ENCODE peak calls at places on chromosomes 11 and 22, in five cellular contexts. One of them, this sample, is unnamed.

GRCh38 chr11:116736763-116737162 is 36.0 kb downstream of the BUD13 start:
- DNase-seq in adrenal gland: no peak
- DNase-seq in psoas muscle: no peak
- DNase-seq in tibial artery: no peak
- DNase-seq in SJSA1: no peak
- DNase-seq in this sample: no peak

GRCh38 chr11:69708731-69709401 is 5.0 kb upstream of the FGF19 start:
- DNase-seq in adrenal gland: no peak
- DNase-seq in psoas muscle: no peak
- DNase-seq in tibial artery: no peak
- DNase-seq in SJSA1: no peak
- DNase-seq in this sample: no peak

GRCh38 chr22:24727218-24727851 is 47.2 kb downstream of the PIWIL3 start:
- DNase-seq in adrenal gland: no peak
- DNase-seq in psoas muscle: no peak
- DNase-seq in tibial artery: no peak
- DNase-seq in SJSA1: peak; percentile 85
- DNase-seq in this sample: no peak

GRCh38 chr22:44828193-44828592 is 75.8 kb downstream of the ARHGAP8 start:
- DNase-seq in adrenal gland: no peak
- DNase-seq in psoas muscle: no peak
- DNase-seq in tibial artery: no peak
- DNase-seq in SJSA1: no peak
- DNase-seq in this sample: no peak

GRCh38 chr22:17823226-17823625 is 49.0 kb upstream of the BID start:
- DNase-seq in adrenal gland: no peak
- DNase-seq in psoas muscle: no peak
- DNase-seq in tibial artery: no peak
- DNase-seq in SJSA1: no peak
- DNase-seq in this sample: no peak

GRCh38 chr11:34072831-34073230 is 21.3 kb downstream of the CAPRIN1 start:
- DNase-seq in adrenal gland: no peak
- DNase-seq in psoas muscle: no peak
- DNase-seq in tibial artery: no peak
- DNase-seq in SJSA1: no peak
- DNase-seq in this sample: no peak

GRCh38 chr11:62372871-62373270 is 35.6 kb downstream of the ASRGL1 start:
- DNase-seq in adrenal gland: no peak
- DNase-seq in psoas muscle: no peak
- DNase-seq in tibial artery: no peak
- DNase-seq in SJSA1: no peak
- DNase-seq in this sample: no peak

GRCh38 chr22:29580200-29580810 is 608 bp downstream of the NIPSNAP1 start:
- DNase-seq in adrenal gland: no peak
- DNase-seq in psoas muscle: no peak
- DNase-seq in tibial artery: no peak
- DNase-seq in SJSA1: no peak
- DNase-seq in this sample: no peak

GRCh38 chr11:69984457-69985261 is 93.5 kb upstream of the ANO1 start:
- DNase-seq in adrenal gland: no peak
- DNase-seq in psoas muscle: no peak
- DNase-seq in tibial artery: no peak
- DNase-seq in SJSA1: no peak
- DNase-seq in this sample: no peak

GRCh38 chr11:26420331-26420730 is 88.4 kb downstream of the ANO3 start:
- DNase-seq in adrenal gland: no peak
- DNase-seq in psoas muscle: no peak
- DNase-seq in tibial artery: no peak
- DNase-seq in SJSA1: no peak
- DNase-seq in this sample: no peak

GRCh38 chr11:3942160-3942955 is 86.9 kb downstream of the STIM1 start:
- DNase-seq in adrenal gland: no peak
- DNase-seq in psoas muscle: no peak
- DNase-seq in tibial artery: no peak
- DNase-seq in SJSA1: no peak
- DNase-seq in this sample: no peak

GRCh38 chr11:62671604-62672528 is at the start of the genes LBHD1 and UQCC3:
- DNase-seq in adrenal gland: peak; percentile 86
- DNase-seq in psoas muscle: peak; percentile 74
- DNase-seq in tibial artery: peak; percentile 75
- DNase-seq in SJSA1: peak; percentile 90
- DNase-seq in this sample: peak; percentile 76

GRCh38 chr22:37176464-37177061 is 11.5 kb downstream of the C1QTNF6 start:
- DNase-seq in adrenal gland: peak; percentile 85
- DNase-seq in psoas muscle: peak; percentile 69
- DNase-seq in tibial artery: peak; percentile 80
- DNase-seq in SJSA1: no peak
- DNase-seq in this sample: peak; percentile 80

GRCh38 chr22:44570476-44571445 is 72.7 kb upstream of the RTL6 start:
- DNase-seq in adrenal gland: peak; percentile 30
- DNase-seq in psoas muscle: no peak
- DNase-seq in tibial artery: no peak
- DNase-seq in SJSA1: no peak
- DNase-seq in this sample: no peak

GRCh38 chr11:84865257-84865656 is 761.9 kb downstream of the DLG2 start:
- DNase-seq in adrenal gland: no peak
- DNase-seq in psoas muscle: no peak
- DNase-seq in tibial artery: no peak
- DNase-seq in SJSA1: no peak
- DNase-seq in this sample: no peak

GRCh38 chr11:20003357-20003756 is 156.9 kb downstream of the DBX1 start:
- DNase-seq in adrenal gland: no peak
- DNase-seq in psoas muscle: no peak
- DNase-seq in tibial artery: no peak
- DNase-seq in SJSA1: no peak
- DNase-seq in this sample: no peak

GRCh38 chr11:99973993-99974392 is 713.1 kb upstream of the ARHGAP42 start:
- DNase-seq in adrenal gland: no peak
- DNase-seq in psoas muscle: no peak
- DNase-seq in tibial artery: no peak
- DNase-seq in SJSA1: no peak
- DNase-seq in this sample: no peak

GRCh38 chr11:9019861-9020260 is 16.1 kb upstream of the NRIP3 start:
- DNase-seq in adrenal gland: no peak
- DNase-seq in psoas muscle: no peak
- DNase-seq in tibial artery: no peak
- DNase-seq in SJSA1: no peak
- DNase-seq in this sample: no peak

GRCh38 chr11:71188073-71188472 is 64.3 kb downstream of the SHANK2 start:
- DNase-seq in adrenal gland: no peak
- DNase-seq in psoas muscle: no peak
- DNase-seq in tibial artery: peak; percentile 9
- DNase-seq in SJSA1: no peak
- DNase-seq in this sample: no peak

GRCh38 chr22:37545703-37546435 is 14.4 kb upstream of the CDC42EP1 start:
- DNase-seq in adrenal gland: peak; percentile 97
- DNase-seq in psoas muscle: peak; percentile 93
- DNase-seq in tibial artery: peak; percentile 94
- DNase-seq in SJSA1: peak; percentile 95
- DNase-seq in this sample: peak; percentile 98

GRCh38 chr11:119489087-119489486 is 66.1 kb upstream of the THY1 start:
- DNase-seq in adrenal gland: peak; percentile 21
- DNase-seq in psoas muscle: no peak
- DNase-seq in tibial artery: peak; percentile 10
- DNase-seq in SJSA1: no peak
- DNase-seq in this sample: no peak

GRCh38 chr11:110711776-110712642 is at the start of gene ARHGAP20:
- DNase-seq in adrenal gland: peak; percentile 72
- DNase-seq in psoas muscle: peak; percentile 77
- DNase-seq in tibial artery: peak; percentile 69
- DNase-seq in SJSA1: peak; percentile 62
- DNase-seq in this sample: peak; percentile 88

GRCh38 chr11:117299351-117300300 is 8.5 kb downstream of the BACE1-AS start:
- DNase-seq in adrenal gland: peak; percentile 53
- DNase-seq in psoas muscle: no peak
- DNase-seq in tibial artery: no peak
- DNase-seq in SJSA1: no peak
- DNase-seq in this sample: no peak

GRCh38 chr11:118064956-118065355 is 11.9 kb upstream of the TMPRSS4 start:
- DNase-seq in adrenal gland: no peak
- DNase-seq in psoas muscle: no peak
- DNase-seq in tibial artery: no peak
- DNase-seq in SJSA1: no peak
- DNase-seq in this sample: no peak

GRCh38 chr22:49630448-49630946 is 197.2 kb downstream of the BRD1 start:
- DNase-seq in adrenal gland: no peak
- DNase-seq in psoas muscle: no peak
- DNase-seq in tibial artery: no peak
- DNase-seq in SJSA1: no peak
- DNase-seq in this sample: no peak

GRCh38 chr11:134789104-134789503 is 377.1 kb upstream of the B3GAT1 start:
- DNase-seq in adrenal gland: no peak
- DNase-seq in psoas muscle: no peak
- DNase-seq in tibial artery: no peak
- DNase-seq in SJSA1: no peak
- DNase-seq in this sample: no peak

GRCh38 chr11:37264060-37264459 is 666.0 kb upstream of the RAG2 start:
- DNase-seq in adrenal gland: no peak
- DNase-seq in psoas muscle: no peak
- DNase-seq in tibial artery: no peak
- DNase-seq in SJSA1: no peak
- DNase-seq in this sample: no peak

GRCh38 chr11:44943118-44943517 is 7.6 kb downstream of the TP53I11 start:
- DNase-seq in adrenal gland: no peak
- DNase-seq in psoas muscle: no peak
- DNase-seq in tibial artery: peak; percentile 35
- DNase-seq in SJSA1: no peak
- DNase-seq in this sample: peak; percentile 54
- H3K4me3 ChIP-seq in adrenal gland: no peak overlapping the region
- H3K4me3 ChIP-seq in psoas muscle: no peak overlapping the region
- H3K4me3 ChIP-seq in tibial artery: no peak overlapping the region
- H3K4me3 ChIP-seq in SJSA1: no peak overlapping the region
- H3K4me3 ChIP-seq in this sample: no peak overlapping the region

GRCh38 chr22:39252461-39253391 is 7.9 kb upstream of the PDGFB start:
- DNase-seq in adrenal gland: no peak
- DNase-seq in psoas muscle: no peak
- DNase-seq in tibial artery: no peak
- DNase-seq in SJSA1: peak; percentile 63
- DNase-seq in this sample: no peak
- H3K4me1 ChIP-seq in adrenal gland: peaks cover 21% of the 10 kb centered on the region
- H3K4me1 ChIP-seq in psoas muscle: peaks cover 46% of the 10 kb centered on the region
- H3K4me1 ChIP-seq in tibial artery: no peaks in the 10 kb centered on the region
- H3K4me1 ChIP-seq in SJSA1: peaks cover 52% of the 10 kb centered on the region
- H3K4me1 ChIP-seq in this sample: peaks cover 18% of the 10 kb centered on the region

DNA sequence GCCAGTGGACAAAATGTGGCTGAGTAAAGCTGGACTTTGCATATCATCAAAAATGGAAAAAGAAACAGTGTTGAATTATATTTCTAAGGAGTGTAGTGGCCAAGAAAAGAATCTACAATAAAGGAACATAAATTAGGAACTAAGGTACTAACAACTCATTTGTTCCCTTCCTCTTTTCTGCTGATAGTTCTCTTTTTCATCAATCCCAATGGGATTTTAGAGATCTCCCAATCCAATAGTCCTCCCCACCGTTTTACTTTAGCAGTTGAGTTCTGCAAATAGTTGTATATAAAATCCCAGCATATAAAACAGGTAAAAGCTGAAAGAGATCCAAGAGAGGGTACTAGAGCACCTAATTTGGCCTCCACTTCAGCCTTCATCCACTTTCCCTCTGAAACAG is 2.0 kb downstream of the PRCP start:
- DNase-seq in adrenal gland: no peak
- DNase-seq in psoas muscle: no peak
- DNase-seq in tibial artery: no peak
- DNase-seq in SJSA1: no peak
- DNase-seq in this sample: no peak
- H3K4me3 ChIP-seq in adrenal gland: no peak overlapping the region
- H3K4me3 ChIP-seq in psoas muscle: peak overlapping the region; percentile 84
- H3K4me3 ChIP-seq in tibial artery: no peak overlapping the region
- H3K4me3 ChIP-seq in SJSA1: no peak overlapping the region
- H3K4me3 ChIP-seq in this sample: peak overlapping the region; percentile 82

GRCh38 chr11:47536925-47537324 is 16.0 kb downstream of the CELF1 start:
- DNase-seq in adrenal gland: no peak
- DNase-seq in psoas muscle: no peak
- DNase-seq in tibial artery: no peak
- DNase-seq in SJSA1: no peak
- DNase-seq in this sample: no peak

GRCh38 chr11:47538741-47539575 is 14.0 kb downstream of the CELF1 start:
- DNase-seq in adrenal gland: peak; percentile 31
- DNase-seq in psoas muscle: no peak
- DNase-seq in tibial artery: no peak
- DNase-seq in SJSA1: peak; percentile 54
- DNase-seq in this sample: no peak

GRCh38 chr11:47541070-47541469 is 11.9 kb downstream of the CELF1 start:
- DNase-seq in adrenal gland: no peak
- DNase-seq in psoas muscle: no peak
- DNase-seq in tibial artery: no peak
- DNase-seq in SJSA1: no peak
- DNase-seq in this sample: no peak

GRCh38 chr11:47534707-47535251 is 18.2 kb downstream of the CELF1 start:
- DNase-seq in adrenal gland: no peak
- DNase-seq in psoas muscle: no peak
- DNase-seq in tibial artery: no peak
- DNase-seq in SJSA1: no peak
- DNase-seq in this sample: no peak

DNA sequence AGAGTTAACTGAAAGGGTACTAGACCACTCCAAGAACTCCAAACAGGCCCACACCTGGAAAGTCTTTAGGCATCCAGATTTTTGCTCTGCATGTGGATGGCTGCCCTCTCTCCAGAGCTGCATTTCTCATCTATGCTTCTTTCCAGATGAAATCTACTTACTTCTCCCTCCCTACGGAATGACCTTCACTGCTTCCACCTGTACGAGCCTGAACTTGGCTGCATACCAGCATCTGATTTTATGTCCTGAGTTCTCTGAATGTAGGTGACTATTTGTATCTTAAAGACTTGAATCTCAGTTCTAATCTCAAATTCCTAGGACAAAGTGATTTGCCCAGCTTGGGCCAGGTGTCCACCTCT is 13.3 kb downstream of the CELF1 start:
- DNase-seq in adrenal gland: no peak
- DNase-seq in psoas muscle: no peak
- DNase-seq in tibial artery: no peak
- DNase-seq in SJSA1: no peak
- DNase-seq in this sample: no peak
- H3K4me1 ChIP-seq in adrenal gland: peaks cover 29% of the 10 kb centered on the region
- H3K4me1 ChIP-seq in psoas muscle: peaks cover 74% of the 10 kb centered on the region
- H3K4me1 ChIP-seq in tibial artery: no peaks in the 10 kb centered on the region
- H3K4me1 ChIP-seq in SJSA1: peaks cover 37% of the 10 kb centered on the region
- H3K4me1 ChIP-seq in this sample: peaks cover 14% of the 10 kb centered on the region

DNA sequence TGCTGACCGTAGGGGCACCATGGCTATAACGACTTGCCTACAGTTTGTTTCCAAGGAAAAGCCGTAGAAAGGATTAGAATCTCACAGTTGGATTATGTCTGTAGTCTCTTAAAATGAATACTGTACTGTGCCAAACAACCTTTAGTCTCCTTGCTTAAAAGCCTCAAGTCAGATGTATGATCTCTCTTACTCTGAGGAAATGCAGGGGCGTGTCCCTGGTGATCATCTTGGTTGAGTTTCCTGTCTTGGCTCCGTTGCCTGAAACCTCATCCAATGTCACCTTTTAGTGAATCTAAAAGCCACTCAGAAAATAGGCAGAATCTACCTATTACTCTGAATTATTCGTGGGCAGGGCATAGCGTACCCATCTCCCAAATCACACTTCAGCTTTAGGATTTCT is 246.1 kb downstream of the ETS1 start:
- DNase-seq in adrenal gland: no peak
- DNase-seq in psoas muscle: no peak
- DNase-seq in tibial artery: no peak
- DNase-seq in SJSA1: no peak
- DNase-seq in this sample: no peak
- H3K4me3 ChIP-seq in adrenal gland: no peak overlapping the region
- H3K4me3 ChIP-seq in psoas muscle: no peak overlapping the region
- H3K4me3 ChIP-seq in tibial artery: no peak overlapping the region
- H3K4me3 ChIP-seq in SJSA1: no peak overlapping the region
- H3K4me3 ChIP-seq in this sample: no peak overlapping the region